ENCODE peak calls at places on chromosomes 5 and 9, in six cellular contexts. C is endothelial cell, H is GM04503, K is iPS DF 6.9, L is NCI-H1105, I is HTR-8/SVneo. J is an unnamed sample.

GRCh38 chr5:178187014-178187413 is at the start of gene GMCL2:
- DNase-seq in C (no peak), K (no peak), L (no peak), H (no peak), I (no peak), J (no peak)

GRCh38 chr9:120109242-120109641 is 470.7 kb downstream of the CDK5RAP2 start:
- DNase-seq in H (no peak), K (peak; percentile 35), L (no peak), C (peak; percentile 47), I (no peak), J (no peak)

GRCh38 chr9:134656334-134657034 is 14.9 kb downstream of the COL5A1 start:
- DNase-seq in K (no peak), I (no peak), C (no peak), L (no peak), H (no peak), J (no peak)

GRCh38 chr5:135113323-135113722 is 79.3 kb upstream of the PITX1 start:
- DNase-seq in K (no peak), L (no peak), C (no peak), I (no peak), H (no peak), J (no peak)

GRCh38 chr5:159943331-159943730 is 27.0 kb downstream of the ADRA1B start:
- DNase-seq in I (no peak), L (no peak), C (no peak), K (no peak), H (no peak), J (no peak)

GRCh38 chr9:126451316-126451885 is 124.8 kb downstream of the MVB12B start:
- DNase-seq in C (no peak), L (no peak), H (no peak), K (no peak), I (no peak), J (no peak)

GRCh38 chr9:137785704-137786161 is 91.8 kb upstream of the CACNA1B start:
- DNase-seq in I (no peak), C (no peak), H (no peak), K (no peak), L (no peak), J (no peak)

GRCh38 chr5:150263801-150264621 is 25.6 kb downstream of the CAMK2A start:
- DNase-seq in K (no peak), I (peak; percentile 77), H (peak; percentile 61), L (no peak), C (no peak), J (peak; percentile 56)